ENCODE peak calls at places on chromosomes 13 and 19, in eight cellular contexts. A is heart right ventricle, V is fibroblast of the aortic adventitia, T is HFFc6, K is astrocyte of the spinal cord, E is transverse colon, W is foreskin fibroblast, M is lower leg skin. X is an unnamed sample.
A peak's percentile ranks its signal among the peaks of the same experiment; 100 is the strongest.

GRCh38 chr13:75329097-75329496 is 152.9 kb downstream of the TBC1D4 start:
- DNase-seq in T (no peak), M (no peak), A (no peak), W (no peak), V (no peak), K (no peak), E (no peak), X (no peak)

GRCh38 chr13:94128430-94128829 is 351.1 kb downstream of the DCT start:
- DNase-seq in E (no peak), M (no peak), V (peak; percentile 44), W (no peak), T (no peak), K (no peak), A (peak; percentile 38), X (no peak)

GRCh38 chr19:8306235-8307054 is 1.7 kb downstream of the CD320 start:
- DNase-seq in K (no peak), M (peak; percentile 87), W (no peak), A (peak; percentile 3), T (no peak), V (no peak), E (peak; percentile 59), X (peak; percentile 10)

GRCh38 chr13:74062933-74063332 is 71.3 kb downstream of the KLF12 start:
- DNase-seq in V (peak; percentile 79), E (peak; percentile 23), A (peak; percentile 80), T (no peak), K (peak; percentile 68), W (no peak), M (no peak), X (no peak)

GRCh38 chr13:106597759-106598395 is 29.9 kb upstream of the ARGLU1 start:
- DNase-seq in T (no peak), V (no peak), K (no peak), A (no peak), W (no peak), M (no peak), E (no peak), X (no peak)

GRCh38 chr13:29924482-29924884 is 74.1 kb upstream of the UBL3 start:
- DNase-seq in E (no peak), V (peak; percentile 39), K (peak; percentile 79), T (peak; percentile 78), A (no peak), W (peak; percentile 66), M (no peak), X (no peak)

GRCh38 chr19:33802001-33802400 is 5.3 kb downstream of the KCTD15 start:
- DNase-seq in A (no peak), T (no peak), W (no peak), M (no peak), V (no peak), E (no peak), K (no peak), X (no peak)

GRCh38 chr13:50512602-50513527 is 330.6 kb downstream of the DLEU7 start:
- DNase-seq in W (peak; percentile 37), A (peak; percentile 67), M (peak; percentile 87), V (peak; percentile 66), T (no peak), E (peak; percentile 75), K (peak; percentile 73), X (peak; percentile 40)

GRCh38 chr13:77827350-77827749 is 91.3 kb downstream of the EDNRB start:
- DNase-seq in W (no peak), M (no peak), T (no peak), E (no peak), V (no peak), K (no peak), A (peak; percentile 10), X (no peak)

GRCh38 chr13:22748866-22749586 is 431.8 kb upstream of the SGCG start:
- DNase-seq in V (peak; percentile 2), E (no peak), T (no peak), M (no peak), A (no peak), K (no peak), W (no peak), X (no peak)

GRCh38 chr19:3983936-3984583 is 1.2 kb downstream of the EEF2 start:
- DNase-seq in V (peak; percentile 47), E (peak; percentile 70), W (peak; percentile 52), T (no peak), K (peak; percentile 33), M (no peak), A (no peak), X (no peak)

GRCh38 chr13:106917673-106918652 is 350.0 kb upstream of the ARGLU1 start:
- DNase-seq in W (peak; percentile 62), M (peak; percentile 95), A (peak; percentile 77), E (peak; percentile 78), V (peak; percentile 54), T (peak; percentile 35), K (peak; percentile 81), X (peak; percentile 56)

GRCh38 chr19:47538812-47539211 is 23.9 kb upstream of the NAPA start:
- DNase-seq in T (no peak), E (no peak), W (no peak), M (no peak), V (no peak), K (no peak), A (no peak), X (no peak)

GRCh38 chr13:29750178-29750530 is 100.3 kb downstream of the UBL3 start:
- DNase-seq in E (no peak), V (no peak), M (no peak), A (no peak), T (no peak), K (no peak), W (no peak), X (no peak)

GRCh38 chr19:54646331-54646841 is 16.1 kb downstream of the LILRB1 start:
- DNase-seq in W (no peak), V (no peak), T (no peak), A (no peak), E (no peak), M (peak; percentile 48), K (no peak), X (peak; percentile 12)

GRCh38 chr19:54644056-54644455 is 13.8 kb downstream of the LILRB1 start:
- DNase-seq in V (no peak), K (no peak), A (peak; percentile 33), T (no peak), M (peak; percentile 84), E (peak; percentile 32), W (no peak), X (peak; percentile 5)

GRCh38 chr19:54653181-54653809 is 9.5 kb upstream of the LILRB4 start:
- DNase-seq in W (peak; percentile 2), T (peak; percentile 4), K (peak; percentile 3), V (peak; percentile 24), A (no peak), M (no peak), E (no peak), X (no peak)

GRCh38 chr19:54650108-54650666 is 12.6 kb upstream of the LILRB4 start:
- DNase-seq in V (no peak), E (no peak), M (no peak), A (no peak), W (no peak), T (no peak), K (no peak), X (no peak)

DNA sequence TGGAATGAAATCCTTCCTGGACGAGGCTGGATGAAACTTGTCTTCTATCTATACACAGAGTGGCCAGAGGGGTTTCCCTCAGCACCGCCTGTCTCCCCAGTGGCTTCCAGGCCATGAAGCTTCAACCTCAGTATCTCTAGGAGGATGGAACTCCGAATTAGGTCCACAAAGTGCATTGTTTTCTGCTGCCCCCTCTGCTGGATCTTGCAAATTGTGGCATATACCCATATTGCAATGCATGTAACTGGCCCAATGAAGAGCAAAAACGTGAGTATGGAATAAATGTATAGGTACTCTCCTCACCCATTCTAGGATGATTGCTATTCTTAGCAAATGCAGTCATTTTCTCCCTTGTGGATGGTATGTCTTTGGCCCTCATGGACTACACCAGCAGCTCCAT is 14.7 kb upstream of the LILRB4 start:
- DNase-seq in E (no peak), K (no peak), T (no peak), A (no peak), V (no peak), M (peak; percentile 63), W (no peak), X (no peak)
- TF ChIP-seq CTCF in E (no peak), K (no peak), T (no peak), A (no peak), V (no peak), M (no peak), W (no peak), X (no peak)

GRCh38 chr13:84352946-84353345 is 470.7 kb upstream of the SLITRK1 start:
- DNase-seq in A (no peak), T (peak; percentile 50), K (peak; percentile 7), W (no peak), E (no peak), V (no peak), M (no peak), X (no peak)
- TF ChIP-seq CTCF in A (no peak), T (no peak), K (no peak), W (no peak), E (no peak), V (no peak), M (no peak), X (no peak)

GRCh38 chr13:97912139-97912535 is 41.3 kb upstream of the IPO5 start:
- DNase-seq in V (no peak), A (no peak), W (no peak), E (no peak), K (no peak), M (no peak), T (no peak), X (no peak)

GRCh38 chr13:97914537-97914936 is 38.9 kb upstream of the IPO5 start:
- DNase-seq in K (peak; percentile 41), T (no peak), W (no peak), V (peak; percentile 54), E (no peak), M (no peak), A (no peak), X (no peak)

GRCh38 chr13:97911311-97912138 is 42.0 kb upstream of the IPO5 start:
- DNase-seq in M (no peak), V (peak; percentile 15), E (no peak), A (no peak), W (peak; percentile 43), T (peak; percentile 22), K (peak; percentile 27), X (no peak)

DNA sequence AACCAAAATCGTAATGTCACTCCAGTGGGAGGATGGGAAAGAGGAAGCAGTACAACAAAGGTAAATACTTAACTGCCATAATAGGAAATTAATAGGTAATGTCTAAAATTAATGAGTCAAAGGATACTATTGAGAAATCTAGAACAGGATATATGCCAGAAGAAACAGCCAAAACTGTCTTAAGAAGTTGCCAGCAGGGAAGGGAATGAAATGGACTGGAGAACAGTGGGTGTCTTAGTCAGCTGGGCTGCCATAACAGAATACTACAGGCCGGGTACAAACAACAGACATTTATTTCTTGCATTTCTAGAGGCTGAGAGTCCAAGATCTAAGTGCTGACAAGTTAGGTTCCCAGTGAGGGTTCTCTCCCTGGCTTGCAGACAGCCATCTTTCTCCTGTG is 40.3 kb upstream of the IPO5 start:
- DNase-seq in W (peak; percentile 22), A (no peak), M (no peak), E (no peak), K (no peak), T (no peak), V (peak; percentile 55), X (no peak)
- TF ChIP-seq CTCF in W (no peak), A (no peak), M (no peak), E (no peak), K (no peak), T (no peak), V (no peak), X (no peak)

DNA sequence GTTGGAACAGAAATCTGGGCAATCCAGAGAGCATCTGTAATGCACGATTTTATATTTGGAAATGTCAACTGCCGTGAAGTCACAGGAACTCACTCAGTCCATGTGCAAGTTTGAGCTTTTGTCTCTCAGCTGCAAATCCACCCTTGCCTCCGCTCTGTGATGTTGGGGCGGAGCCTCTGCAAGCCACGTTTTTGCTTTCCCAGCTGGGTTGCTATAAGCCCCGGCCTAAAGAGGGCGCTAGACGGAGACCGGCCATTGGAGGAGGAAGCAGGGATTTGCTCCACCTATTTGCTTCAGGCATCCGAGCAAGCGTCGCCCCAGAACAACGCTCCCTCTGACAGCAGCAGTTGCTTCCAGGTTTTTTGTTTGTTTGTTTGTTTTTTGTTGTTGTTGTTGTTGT is 56.2 kb downstream of the TRPM4 start:
- DNase-seq in W (no peak), V (no peak), A (no peak), E (no peak), M (no peak), K (no peak), T (no peak), X (no peak)
- TF ChIP-seq CTCF in W (peak; percentile 10), V (peak; percentile 15), A (peak; percentile 3), E (no peak), M (no peak), K (no peak), T (peak; percentile 39), X (no peak)

X was measured in activated B cell treated with CpG ODN at 0.5 μM for 24 hours.